ENCODE peak calls at places on chromosomes 7 and 10, in eight cellular contexts. One of them, this sample, is unnamed.

GRCh38 chr10:73625004-73625883 is 16.0 kb downstream of the MYOZ1 start:
- DNase-seq in activated naive CD4-positive, alpha-beta T cell treated with anti-CD3 and anti-CD28 coated beads, Interleukin-2, amount 50 U/mL, for 72 hours: no peak
- DNase-seq in heart right ventricle: no peak
- DNase-seq in effector memory CD4-positive, alpha-beta T cell: no peak
- DNase-seq in skeletal muscle cell: no peak
- DNase-seq in brain microvascular endothelial cell: peak
- DNase-seq in stimulated activated CD8-positive, alpha-beta memory T cell treated with anti-CD3 and anti-CD28 coated beads, Interleukin-2, amount 100 ng/mL, for 1 hour: no peak
- DNase-seq in GM03348: peak
- DNase-seq in this sample: no peak

GRCh38 chr7:104106106-104106505 is 101.7 kb downstream of the ORC5 start:
- DNase-seq in activated naive CD4-positive, alpha-beta T cell treated with anti-CD3 and anti-CD28 coated beads, Interleukin-2, amount 50 U/mL, for 72 hours: no peak
- DNase-seq in heart right ventricle: no peak
- DNase-seq in effector memory CD4-positive, alpha-beta T cell: no peak
- DNase-seq in skeletal muscle cell: no peak
- DNase-seq in brain microvascular endothelial cell: peak
- DNase-seq in stimulated activated CD8-positive, alpha-beta memory T cell treated with anti-CD3 and anti-CD28 coated beads, Interleukin-2, amount 100 ng/mL, for 1 hour: no peak
- DNase-seq in GM03348: peak
- DNase-seq in this sample: no peak

GRCh38 chr10:43871004-43871439 is 222.3 kb upstream of the ZNF32 start:
- DNase-seq in activated naive CD4-positive, alpha-beta T cell treated with anti-CD3 and anti-CD28 coated beads, Interleukin-2, amount 50 U/mL, for 72 hours: no peak
- DNase-seq in heart right ventricle: peak
- DNase-seq in effector memory CD4-positive, alpha-beta T cell: no peak
- DNase-seq in skeletal muscle cell: no peak
- DNase-seq in brain microvascular endothelial cell: no peak
- DNase-seq in stimulated activated CD8-positive, alpha-beta memory T cell treated with anti-CD3 and anti-CD28 coated beads, Interleukin-2, amount 100 ng/mL, for 1 hour: no peak
- DNase-seq in GM03348: no peak
- DNase-seq in this sample: peak

GRCh38 chr10:103278862-103279298 is 1.9 kb downstream of the INA start:
- DNase-seq in activated naive CD4-positive, alpha-beta T cell treated with anti-CD3 and anti-CD28 coated beads, Interleukin-2, amount 50 U/mL, for 72 hours: peak
- DNase-seq in heart right ventricle: peak
- DNase-seq in effector memory CD4-positive, alpha-beta T cell: no peak
- DNase-seq in skeletal muscle cell: no peak
- DNase-seq in brain microvascular endothelial cell: peak
- DNase-seq in stimulated activated CD8-positive, alpha-beta memory T cell treated with anti-CD3 and anti-CD28 coated beads, Interleukin-2, amount 100 ng/mL, for 1 hour: no peak
- DNase-seq in GM03348: peak
- DNase-seq in this sample: peak

GRCh38 chr7:128257458-128257857 is 16.4 kb downstream of the LEP start:
- DNase-seq in activated naive CD4-positive, alpha-beta T cell treated with anti-CD3 and anti-CD28 coated beads, Interleukin-2, amount 50 U/mL, for 72 hours: no peak
- DNase-seq in heart right ventricle: no peak
- DNase-seq in effector memory CD4-positive, alpha-beta T cell: no peak
- DNase-seq in skeletal muscle cell: no peak
- DNase-seq in brain microvascular endothelial cell: no peak
- DNase-seq in stimulated activated CD8-positive, alpha-beta memory T cell treated with anti-CD3 and anti-CD28 coated beads, Interleukin-2, amount 100 ng/mL, for 1 hour: no peak
- DNase-seq in GM03348: no peak
- DNase-seq in this sample: no peak

GRCh38 chr10:58637372-58637771 is 124.7 kb downstream of the BICC1 start:
- DNase-seq in activated naive CD4-positive, alpha-beta T cell treated with anti-CD3 and anti-CD28 coated beads, Interleukin-2, amount 50 U/mL, for 72 hours: no peak
- DNase-seq in heart right ventricle: no peak
- DNase-seq in effector memory CD4-positive, alpha-beta T cell: no peak
- DNase-seq in skeletal muscle cell: no peak
- DNase-seq in brain microvascular endothelial cell: no peak
- DNase-seq in stimulated activated CD8-positive, alpha-beta memory T cell treated with anti-CD3 and anti-CD28 coated beads, Interleukin-2, amount 100 ng/mL, for 1 hour: no peak
- DNase-seq in GM03348: peak
- DNase-seq in this sample: no peak

GRCh38 chr7:106824458-106824857 is 40.6 kb upstream of the PIK3CG start:
- DNase-seq in activated naive CD4-positive, alpha-beta T cell treated with anti-CD3 and anti-CD28 coated beads, Interleukin-2, amount 50 U/mL, for 72 hours: no peak
- DNase-seq in heart right ventricle: no peak
- DNase-seq in effector memory CD4-positive, alpha-beta T cell: no peak
- DNase-seq in skeletal muscle cell: no peak
- DNase-seq in brain microvascular endothelial cell: peak
- DNase-seq in stimulated activated CD8-positive, alpha-beta memory T cell treated with anti-CD3 and anti-CD28 coated beads, Interleukin-2, amount 100 ng/mL, for 1 hour: no peak
- DNase-seq in GM03348: peak
- DNase-seq in this sample: no peak

GRCh38 chr7:8208661-8209060 is 53.3 kb downstream of the ICA1 start:
- DNase-seq in activated naive CD4-positive, alpha-beta T cell treated with anti-CD3 and anti-CD28 coated beads, Interleukin-2, amount 50 U/mL, for 72 hours: no peak
- DNase-seq in heart right ventricle: no peak
- DNase-seq in effector memory CD4-positive, alpha-beta T cell: no peak
- DNase-seq in skeletal muscle cell: no peak
- DNase-seq in brain microvascular endothelial cell: no peak
- DNase-seq in stimulated activated CD8-positive, alpha-beta memory T cell treated with anti-CD3 and anti-CD28 coated beads, Interleukin-2, amount 100 ng/mL, for 1 hour: no peak
- DNase-seq in GM03348: no peak
- DNase-seq in this sample: no peak

GRCh38 chr7:30162622-30163124 is 27.9 kb downstream of the MTURN start:
- DNase-seq in activated naive CD4-positive, alpha-beta T cell treated with anti-CD3 and anti-CD28 coated beads, Interleukin-2, amount 50 U/mL, for 72 hours: peak
- DNase-seq in heart right ventricle: no peak
- DNase-seq in effector memory CD4-positive, alpha-beta T cell: no peak
- DNase-seq in skeletal muscle cell: peak
- DNase-seq in brain microvascular endothelial cell: peak
- DNase-seq in stimulated activated CD8-positive, alpha-beta memory T cell treated with anti-CD3 and anti-CD28 coated beads, Interleukin-2, amount 100 ng/mL, for 1 hour: no peak
- DNase-seq in GM03348: peak
- DNase-seq in this sample: no peak

GRCh38 chr10:62046522-62047239 is 145.2 kb downstream of the ARID5B start:
- DNase-seq in activated naive CD4-positive, alpha-beta T cell treated with anti-CD3 and anti-CD28 coated beads, Interleukin-2, amount 50 U/mL, for 72 hours: no peak
- DNase-seq in heart right ventricle: no peak
- DNase-seq in effector memory CD4-positive, alpha-beta T cell: no peak
- DNase-seq in skeletal muscle cell: no peak
- DNase-seq in brain microvascular endothelial cell: peak
- DNase-seq in stimulated activated CD8-positive, alpha-beta memory T cell treated with anti-CD3 and anti-CD28 coated beads, Interleukin-2, amount 100 ng/mL, for 1 hour: no peak
- DNase-seq in GM03348: no peak
- DNase-seq in this sample: peak

GRCh38 chr10:112741830-112742402 is 208.1 kb upstream of the TCF7L2 start:
- DNase-seq in activated naive CD4-positive, alpha-beta T cell treated with anti-CD3 and anti-CD28 coated beads, Interleukin-2, amount 50 U/mL, for 72 hours: no peak
- DNase-seq in heart right ventricle: no peak
- DNase-seq in effector memory CD4-positive, alpha-beta T cell: no peak
- DNase-seq in skeletal muscle cell: no peak
- DNase-seq in brain microvascular endothelial cell: no peak
- DNase-seq in stimulated activated CD8-positive, alpha-beta memory T cell treated with anti-CD3 and anti-CD28 coated beads, Interleukin-2, amount 100 ng/mL, for 1 hour: no peak
- DNase-seq in GM03348: no peak
- DNase-seq in this sample: no peak

GRCh38 chr10:18959369-18959768 is 89.2 kb upstream of the MALRD1 start:
- DNase-seq in activated naive CD4-positive, alpha-beta T cell treated with anti-CD3 and anti-CD28 coated beads, Interleukin-2, amount 50 U/mL, for 72 hours: no peak
- DNase-seq in heart right ventricle: no peak
- DNase-seq in effector memory CD4-positive, alpha-beta T cell: no peak
- DNase-seq in skeletal muscle cell: no peak
- DNase-seq in brain microvascular endothelial cell: no peak
- DNase-seq in stimulated activated CD8-positive, alpha-beta memory T cell treated with anti-CD3 and anti-CD28 coated beads, Interleukin-2, amount 100 ng/mL, for 1 hour: no peak
- DNase-seq in GM03348: no peak
- DNase-seq in this sample: no peak

This sample was measured in psoas muscle.